ENCODE peak calls at places on chromosomes 11 and 22, in six cellular contexts. Q is heart right ventricle, M is spleen, U is fibroblast of lung, L is uterus, O is lung. T is an unnamed sample. For H3K36me3, the result is how much of the 10 kb centered on the place peaks cover.

GRCh38 chr11:112941096-112941495 is 20.1 kb upstream of the NCAM1 start:
- DNase-seq in Q (no peak), M (no peak), U (no peak), L (peak), O (no peak), T (no peak)

GRCh38 chr11:127074151-127074761 is 73.7 kb upstream of the KIRREL3 start:
- DNase-seq in Q (no peak), M (no peak), U (peak), L (no peak), O (no peak), T (peak)

GRCh38 chr11:77101043-77101537 is 1.6 kb upstream of the OMP start:
- DNase-seq in Q (no peak), M (no peak), U (no peak), L (no peak), O (no peak), T (no peak)

GRCh38 chr11:70570693-70571395 is 172.5 kb downstream of the CTTN start:
- DNase-seq in Q (no peak), M (peak), U (peak), L (no peak), O (no peak), T (no peak)

GRCh38 chr11:101862410-101863233 is 52.2 kb upstream of the CEP126 start:
- DNase-seq in Q (no peak), M (no peak), U (peak), L (peak), O (no peak), T (peak)

GRCh38 chr11:78957481-78958245 is 383.0 kb upstream of the NARS2 start:
- DNase-seq in Q (no peak), M (no peak), U (peak), L (no peak), O (no peak), T (no peak)

GRCh38 chr11:105903113-105903512 is 118.9 kb downstream of the MSANTD4 start:
- DNase-seq in Q (no peak), M (no peak), U (peak), L (no peak), O (no peak), T (no peak)

GRCh38 chr11:60498853-60499252 is 6.3 kb downstream of the MS4A12 start:
- DNase-seq in Q (no peak), M (peak), U (no peak), L (no peak), O (no peak), T (peak)

GRCh38 chr11:78350646-78351165 is 66.9 kb downstream of the GAB2 start:
- DNase-seq in Q (peak), M (no peak), U (peak), L (no peak), O (no peak), T (peak)

GRCh38 chr11:19719960-19720359 is 7.3 kb downstream of the NAV2 start:
- DNase-seq in Q (no peak), M (no peak), U (no peak), L (no peak), O (no peak), T (no peak)

GRCh38 chr11:95835768-95836488 is 45.6 kb downstream of the CEP57 start:
- DNase-seq in Q (peak), M (no peak), U (peak), L (peak), O (peak), T (peak)

GRCh38 chr22:39090426-39091064 is 6.5 kb upstream of the APOBEC3H start:
- DNase-seq in Q (no peak), M (peak), U (no peak), L (no peak), O (no peak), T (no peak)

GRCh38 chr11:19679952-19680823 is 32.4 kb upstream of the NAV2 start:
- DNase-seq in Q (peak), M (no peak), U (peak), L (peak), O (peak), T (peak)

GRCh38 chr11:22822204-22822603 is 7.4 kb downstream of the SVIP start:
- DNase-seq in Q (no peak), M (no peak), U (no peak), L (no peak), O (no peak), T (no peak)

GRCh38 chr11:88484873-88485621 is 147.5 kb upstream of the CTSC start:
- DNase-seq in Q (no peak), M (peak), U (peak), L (no peak), O (no peak), T (peak)

GRCh38 chr11:125745979-125746378 is at the start of gene PATE1:
- DNase-seq in Q (no peak), M (no peak), U (no peak), L (no peak), O (no peak), T (no peak)

GRCh38 chr22:48943567-48944432 is 883.9 kb downstream of the BRD1 start:
- DNase-seq in Q (no peak), M (peak), U (no peak), L (no peak), O (peak), T (peak)

GRCh38 chr22:20054034-20054427 is 26.0 kb upstream of the DGCR8 start:
- DNase-seq in Q (no peak), M (no peak), U (no peak), L (no peak), O (no peak), T (no peak)

GRCh38 chr11:130369141-130369691 is 54.5 kb upstream of the ZBTB44 start:
- DNase-seq in Q (peak), M (no peak), U (no peak), L (no peak), O (no peak), T (no peak)

GRCh38 chr22:45880091-45880651 is 96.8 kb downstream of the WNT7B start:
- DNase-seq in Q (no peak), M (peak), U (no peak), L (no peak), O (no peak), T (no peak)

DNA sequence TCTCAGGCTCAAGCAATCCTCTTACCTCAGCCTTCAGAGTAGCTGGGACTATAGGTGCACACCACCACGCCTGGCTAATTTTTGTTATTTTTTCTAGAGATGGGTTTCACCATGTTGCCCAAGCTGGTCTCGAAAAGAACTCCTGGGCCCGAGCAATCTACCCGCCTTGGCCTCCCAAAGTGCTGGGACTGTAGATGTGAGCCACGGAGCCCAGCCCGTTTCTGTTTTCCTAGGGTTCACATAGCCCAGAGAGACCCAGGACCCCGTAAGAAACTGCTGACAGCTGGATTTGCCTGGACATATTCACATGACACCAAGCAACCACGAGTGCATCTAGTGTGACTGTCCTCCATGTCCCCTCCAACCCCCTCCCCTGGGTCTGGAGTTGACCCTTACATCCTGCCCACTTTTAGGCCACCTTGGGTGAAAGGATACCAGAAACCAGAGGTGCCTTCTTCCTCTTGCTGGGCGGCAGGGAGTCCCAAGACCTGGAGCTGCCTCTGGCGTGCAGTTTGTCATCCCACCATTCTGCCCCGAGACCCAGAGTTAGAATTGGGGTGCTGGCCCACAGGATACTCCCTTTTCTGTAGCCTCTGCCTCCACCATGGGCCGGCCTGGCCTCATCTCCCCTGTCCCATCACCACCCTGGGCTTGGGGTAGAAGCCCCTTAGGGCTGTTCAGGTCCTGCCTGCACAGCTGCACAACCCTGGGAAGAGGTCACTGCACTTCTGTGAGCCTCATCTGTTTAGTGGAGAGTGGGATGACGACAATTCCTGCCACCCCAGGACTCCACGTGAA is 3.7 kb upstream of the RIN1 start:
- DNase-seq in Q (no peak), M (peak), U (no peak), L (no peak), O (no peak), T (no peak)
- TF ChIP-seq CTCF in Q (no peak), M (no peak), U (no peak), L (no peak), O (no peak), T (no peak)

DNA sequence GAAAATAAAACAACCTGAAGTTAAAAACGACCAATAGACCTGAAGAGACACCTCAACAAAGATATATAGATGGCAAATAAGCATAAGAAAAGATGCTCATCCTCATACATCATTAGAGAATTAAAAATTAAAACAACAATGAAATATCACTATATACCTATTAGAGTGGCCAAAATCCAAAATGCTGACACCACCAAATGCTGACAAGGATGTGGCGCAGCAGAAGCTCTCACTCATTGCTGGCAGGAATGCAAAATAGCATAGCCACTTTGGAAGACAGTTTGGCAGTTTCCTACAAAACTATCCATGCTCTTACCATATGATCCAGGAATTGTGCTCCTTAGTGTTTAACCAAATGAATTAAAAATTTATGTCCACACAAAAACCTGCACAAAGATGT is 55.0 kb upstream of the APOA1 start:
- DNase-seq in Q (no peak), M (no peak), U (no peak), L (no peak), O (no peak), T (no peak)
- H3K36me3 ChIP-seq in Q (half or more), M (under half), U (under half), L (under half), O (under half), T (under half)

GRCh38 chr11:61545921-61546320 is 35.0 kb downstream of the SYT7 start:
- DNase-seq in Q (no peak), M (no peak), U (no peak), L (no peak), O (no peak), T (no peak)

GRCh38 chr11:61543606-61544306 is 35.2 kb downstream of the LRRC10B start:
- DNase-seq in Q (no peak), M (no peak), U (peak), L (no peak), O (no peak), T (no peak)

GRCh38 chr11:61544466-61544865 is 35.9 kb downstream of the LRRC10B start:
- DNase-seq in Q (no peak), M (no peak), U (no peak), L (no peak), O (no peak), T (no peak)

GRCh38 chr11:61546663-61547062 is 34.2 kb downstream of the SYT7 start:
- DNase-seq in Q (no peak), M (no peak), U (no peak), L (no peak), O (no peak), T (no peak)

DNA sequence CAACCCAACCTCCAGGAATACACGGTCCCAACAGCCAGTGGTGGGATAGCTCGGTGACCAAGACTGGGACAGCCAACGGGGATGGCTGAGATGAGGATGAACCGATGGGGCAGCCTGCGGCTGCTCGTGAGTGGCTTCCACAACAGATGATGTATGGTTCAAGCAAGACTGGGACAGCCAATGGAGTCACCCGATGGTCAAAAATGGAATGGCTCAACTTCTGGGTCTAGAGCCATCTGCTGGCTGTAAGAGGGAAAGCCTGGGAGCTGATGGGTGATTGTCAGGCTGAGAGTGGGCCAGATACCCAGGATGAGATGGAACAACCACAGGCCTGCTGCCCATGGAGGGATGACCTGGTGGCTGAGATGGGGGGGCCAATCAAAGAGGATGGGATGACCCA is 35.5 kb downstream of the SYT7 start:
- DNase-seq in Q (no peak), M (no peak), U (no peak), L (no peak), O (no peak), T (no peak)
- TF ChIP-seq CTCF in Q (no peak), M (peak), U (peak), L (no peak), O (no peak), T (peak)

DNA sequence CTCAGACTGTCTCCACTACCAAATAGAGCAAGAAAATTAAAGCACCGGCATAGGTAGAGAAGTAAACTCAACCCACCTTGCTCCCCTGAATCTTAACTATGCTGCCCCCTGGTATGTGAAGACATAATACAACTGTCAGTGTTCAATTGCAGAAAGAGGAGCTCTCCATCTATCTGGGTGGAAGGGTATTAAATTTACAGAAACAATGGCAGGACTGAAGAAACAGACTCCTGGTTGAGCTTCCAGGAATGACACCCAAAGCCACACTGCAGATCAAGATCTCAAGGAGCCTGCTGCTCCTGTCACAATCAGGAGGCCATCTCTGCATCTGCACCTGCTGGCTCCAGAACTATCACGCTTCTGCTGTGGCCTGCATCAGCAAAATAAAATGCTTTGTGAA is 132.1 kb upstream of the BMAL1 start:
- DNase-seq in Q (no peak), M (no peak), U (no peak), L (no peak), O (no peak), T (no peak)
- H3K36me3 ChIP-seq in Q (under half), M (under half), U (under half), L (under half), O (under half), T (under half)

GRCh38 chr11:67119577-67120391 is 721 bp downstream of the KDM2A start:
- DNase-seq in Q (peak), M (peak), U (no peak), L (peak), O (no peak), T (peak)

GRCh38 chr11:67118059-67118766 is 850 bp upstream of the KDM2A start:
- DNase-seq in Q (peak), M (peak), U (peak), L (peak), O (peak), T (peak)

GRCh38 chr11:67117667-67118058 is 1.4 kb upstream of the KDM2A start:
- DNase-seq in Q (peak), M (peak), U (no peak), L (peak), O (no peak), T (peak)

GRCh38 chr11:67120456-67120855 is 1.4 kb downstream of the KDM2A start:
- DNase-seq in Q (no peak), M (peak), U (no peak), L (no peak), O (no peak), T (no peak)

DNA sequence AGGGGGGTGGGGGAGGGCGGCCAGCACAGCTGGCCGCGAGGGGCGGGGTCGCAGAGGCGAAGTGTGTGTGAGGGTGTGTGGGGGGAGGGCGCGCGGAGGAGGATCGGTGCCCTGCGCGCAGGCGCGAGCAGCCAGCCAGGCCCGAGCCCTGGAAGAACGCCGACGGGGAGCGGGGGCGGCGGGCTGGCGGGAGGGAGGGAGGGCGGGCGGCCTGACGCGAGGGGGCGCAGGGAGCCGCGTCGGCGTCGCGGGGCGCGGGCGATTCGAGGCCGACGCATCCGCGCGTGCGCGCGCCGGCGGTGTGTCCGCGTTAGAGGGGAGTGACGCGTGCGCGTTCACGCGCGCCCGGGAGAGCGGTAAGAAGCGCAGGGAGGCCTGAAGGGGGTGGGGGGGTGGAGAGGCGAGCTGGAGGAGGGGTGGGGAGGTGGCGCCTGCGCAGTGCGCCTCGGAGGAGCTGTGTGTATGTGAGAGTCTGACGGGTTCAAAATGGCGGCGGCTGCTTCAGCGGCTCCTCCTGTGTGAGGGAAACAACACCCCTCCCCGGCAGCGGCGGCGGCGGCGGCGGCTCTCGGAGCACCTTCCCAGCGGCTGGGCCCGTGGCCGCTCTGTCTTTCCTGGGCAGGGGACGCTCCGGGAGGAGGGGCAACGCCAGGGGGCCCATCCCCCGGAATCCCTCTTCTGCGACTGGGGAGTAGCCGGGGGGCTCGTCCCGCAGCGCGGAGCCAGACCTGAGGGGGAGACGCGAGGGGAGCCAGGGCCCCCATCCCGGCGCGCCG is at the start of gene KDM2A:
- DNase-seq in Q (peak), M (peak), U (peak), L (peak), O (peak), T (peak)
- TF ChIP-seq CTCF in Q (no peak), M (peak), U (no peak), L (peak), O (no peak), T (peak)

GRCh38 chr22:23878219-23878618 is 16.0 kb upstream of the MIF start:
- DNase-seq in Q (peak), M (peak), U (no peak), L (no peak), O (no peak), T (no peak)
- H3K36me3 ChIP-seq in Q (half or more), M (under half), U (under half), L (under half), O (under half), T (under half)

DNA sequence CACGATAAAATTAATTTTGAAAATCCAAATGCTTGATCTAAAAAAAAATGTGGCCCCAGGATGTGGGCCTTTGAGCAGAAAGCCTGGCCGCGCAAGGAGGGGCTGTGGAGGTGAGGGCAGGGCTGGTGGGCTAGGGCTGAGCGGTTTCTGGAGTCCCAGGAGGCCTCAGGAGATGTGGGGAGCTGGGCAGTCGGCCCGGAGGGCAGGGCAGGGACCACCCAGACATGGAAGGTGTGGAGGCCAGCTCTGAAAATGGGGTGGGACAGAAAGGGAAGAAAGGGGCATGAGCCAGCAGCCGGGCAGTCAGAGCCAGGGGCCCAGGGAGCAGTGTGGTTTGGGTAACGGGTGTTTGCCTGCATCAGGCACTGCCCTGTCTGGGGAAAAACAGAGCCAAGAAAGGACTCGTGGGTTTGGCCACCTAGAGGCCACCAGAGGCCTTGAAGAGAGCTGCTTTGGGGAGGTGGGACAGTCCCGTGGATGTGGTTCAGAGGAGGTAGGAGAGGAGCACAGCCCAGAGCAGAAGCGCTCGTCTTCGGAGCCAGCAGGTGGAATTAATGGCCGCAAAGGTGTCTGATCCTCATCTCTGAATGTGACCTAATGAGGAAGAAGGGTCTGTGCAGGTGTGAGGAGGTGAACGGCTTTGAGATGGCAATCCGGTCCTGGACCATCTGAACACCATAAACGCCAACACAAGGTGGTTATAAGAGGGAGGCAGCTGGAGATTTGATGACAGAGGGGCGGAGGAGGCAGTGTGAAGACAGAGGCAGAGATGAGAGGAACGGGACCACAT is 50.2 kb downstream of the IGF2 start:
- DNase-seq in Q (no peak), M (no peak), U (no peak), L (no peak), O (no peak), T (no peak)
- TF ChIP-seq CTCF in Q (no peak), M (no peak), U (no peak), L (no peak), O (no peak), T (no peak)

DNA sequence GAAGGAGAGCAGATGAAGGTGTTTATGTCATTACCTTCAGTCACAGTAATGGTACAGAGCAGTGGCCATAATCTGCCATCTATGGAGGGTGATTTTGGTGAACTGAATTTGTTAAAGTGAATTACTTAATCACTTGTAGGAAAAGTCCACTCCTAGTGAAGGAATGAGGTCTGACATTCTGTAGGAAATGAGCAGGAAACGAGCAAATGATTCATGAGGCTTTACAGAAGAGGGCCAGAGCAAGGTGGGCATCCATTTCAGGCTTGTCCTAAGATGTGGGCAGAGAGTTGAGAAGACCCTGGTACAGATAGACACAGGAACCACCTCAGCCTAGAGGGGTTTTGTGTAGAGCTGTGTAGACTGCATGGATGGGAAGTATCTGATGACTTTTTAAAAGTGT is 6.0 kb upstream of the SGSM3 start:
- DNase-seq in Q (no peak), M (no peak), U (no peak), L (no peak), O (no peak), T (no peak)
- H3K36me3 ChIP-seq in Q (half or more), M (half or more), U (under half), L (under half), O (under half), T (under half)

T was measured in colonic mucosa.